ENCODE peak calls at places on chromosomes 6 and 20, in nine cellular contexts. C is HCT116; N is aorta; K is iPS DF 6.9; Q is GM12878; Y is CD8-positive, alpha-beta T cell; E is hepatocyte; U is heart left ventricle; X is lung. G is an unnamed sample.

GRCh38 chr20:25221592-25222460 is 26.1 kb upstream of the PYGB start:
- DNase-seq in C (no peak), N (peak; percentile 54), K (no peak), Q (no peak), Y (no peak), E (no peak), U (peak; percentile 64), X (no peak), G (no peak)

GRCh38 chr20:58524814-58525213 is 9.6 kb upstream of the APCDD1L start:
- DNase-seq in C (no peak), N (no peak), K (no peak), Q (no peak), Y (no peak), E (no peak), U (no peak), X (no peak), G (peak; percentile 85)

GRCh38 chr6:152368761-152369624 is 268.2 kb downstream of the SYNE1 start:
- DNase-seq in C (no peak), N (no peak), K (no peak), Q (no peak), Y (no peak), E (no peak), U (peak; percentile 29), X (no peak), G (no peak)

GRCh38 chr20:59300341-59301081 is at the start of gene EDN3:
- DNase-seq in C (no peak), N (no peak), K (peak; percentile 5), Q (no peak), Y (no peak), E (peak; percentile 29), U (no peak), X (no peak), G (no peak)

GRCh38 chr6:54255881-54256280 is 52.4 kb upstream of the TINAG start:
- DNase-seq in C (no peak), N (no peak), K (no peak), Q (no peak), Y (no peak), E (no peak), U (no peak), X (no peak), G (no peak)

GRCh38 chr6:1869766-1870165 is 260.1 kb downstream of the FOXC1 start:
- DNase-seq in C (no peak), N (no peak), K (no peak), Q (no peak), Y (no peak), E (no peak), U (no peak), X (no peak), G (no peak)

GRCh38 chr6:52573295-52573694 is 3.6 kb downstream of the TRAM2 start:
- DNase-seq in C (no peak), N (no peak), K (no peak), Q (no peak), Y (no peak), E (no peak), U (no peak), X (no peak), G (no peak)

GRCh38 chr6:153301602-153302001 is 170.5 kb upstream of the RGS17 start:
- DNase-seq in C (no peak), N (no peak), K (no peak), Q (no peak), Y (no peak), E (no peak), U (no peak), X (no peak), G (no peak)

GRCh38 chr20:45842169-45842812 is 8.7 kb downstream of the SNX21 start:
- DNase-seq in C (no peak), N (no peak), K (no peak), Q (peak; percentile 33), Y (no peak), E (no peak), U (no peak), X (no peak), G (no peak)

GRCh38 chr6:95686858-95687257 is 109.5 kb downstream of the MANEA start:
- DNase-seq in C (no peak), N (no peak), K (no peak), Q (no peak), Y (no peak), E (no peak), U (no peak), X (no peak), G (no peak)

GRCh38 chr6:11423667-11424066 is 113.9 kb upstream of the TMEM170B start:
- DNase-seq in C (no peak), N (no peak), K (no peak), Q (no peak), Y (no peak), E (no peak), U (no peak), X (no peak), G (no peak)

GRCh38 chr6:160991411-160992322 is at the start of gene MAP3K4:
- DNase-seq in C (peak; percentile 47), N (peak; percentile 89), K (no peak), Q (no peak), Y (peak; percentile 90), E (peak; percentile 90), U (peak; percentile 86), X (peak; percentile 84), G (peak; percentile 72)

GRCh38 chr20:7406671-7407070 is 533.6 kb downstream of the HAO1 start:
- DNase-seq in C (no peak), N (no peak), K (no peak), Q (no peak), Y (no peak), E (no peak), U (no peak), X (no peak), G (no peak)

GRCh38 chr20:41470362-41471095 is 103.9 kb upstream of the EMILIN3 start:
- DNase-seq in C (no peak), N (no peak), K (no peak), Q (no peak), Y (no peak), E (no peak), U (no peak), X (no peak), G (no peak)
- H3K27ac ChIP-seq in C (no peak overlapping the region), N (no peak overlapping the region), K (no peak overlapping the region), Q (no peak overlapping the region), Y (no peak overlapping the region), E (no peak overlapping the region), U (no peak overlapping the region), X (no peak overlapping the region), G (no peak overlapping the region)

GRCh38 chr20:1377984-1378742 is 14.7 kb downstream of the FKBP1A start:
- DNase-seq in C (peak; percentile 26), N (no peak), K (no peak), Q (no peak), Y (no peak), E (no peak), U (no peak), X (no peak), G (no peak)
- H3K27ac ChIP-seq in C (peak overlapping the region; percentile 1), N (no peak overlapping the region), K (no peak overlapping the region), Q (peak overlapping the region; percentile 85), Y (no peak overlapping the region), E (peak overlapping the region; percentile 22), U (peak overlapping the region; percentile 88), X (peak overlapping the region; percentile 58), G (peak overlapping the region; percentile 79)

GRCh38 chr20:49698477-49698876 is 15.2 kb downstream of the B4GALT5 start:
- DNase-seq in C (no peak), N (no peak), K (no peak), Q (no peak), Y (no peak), E (no peak), U (no peak), X (no peak), G (no peak)

GRCh38 chr20:49697071-49697470 is 16.6 kb downstream of the B4GALT5 start:
- DNase-seq in C (no peak), N (no peak), K (no peak), Q (no peak), Y (no peak), E (peak; percentile 51), U (no peak), X (no peak), G (no peak)

GRCh38 chr20:49701313-49701731 is 12.4 kb downstream of the B4GALT5 start:
- DNase-seq in C (no peak), N (no peak), K (no peak), Q (no peak), Y (no peak), E (no peak), U (no peak), X (no peak), G (peak; percentile 71)

GRCh38 chr20:49700411-49701185 is 13.1 kb downstream of the B4GALT5 start:
- DNase-seq in C (peak; percentile 71), N (no peak), K (no peak), Q (no peak), Y (no peak), E (no peak), U (no peak), X (no peak), G (peak; percentile 75)

DNA sequence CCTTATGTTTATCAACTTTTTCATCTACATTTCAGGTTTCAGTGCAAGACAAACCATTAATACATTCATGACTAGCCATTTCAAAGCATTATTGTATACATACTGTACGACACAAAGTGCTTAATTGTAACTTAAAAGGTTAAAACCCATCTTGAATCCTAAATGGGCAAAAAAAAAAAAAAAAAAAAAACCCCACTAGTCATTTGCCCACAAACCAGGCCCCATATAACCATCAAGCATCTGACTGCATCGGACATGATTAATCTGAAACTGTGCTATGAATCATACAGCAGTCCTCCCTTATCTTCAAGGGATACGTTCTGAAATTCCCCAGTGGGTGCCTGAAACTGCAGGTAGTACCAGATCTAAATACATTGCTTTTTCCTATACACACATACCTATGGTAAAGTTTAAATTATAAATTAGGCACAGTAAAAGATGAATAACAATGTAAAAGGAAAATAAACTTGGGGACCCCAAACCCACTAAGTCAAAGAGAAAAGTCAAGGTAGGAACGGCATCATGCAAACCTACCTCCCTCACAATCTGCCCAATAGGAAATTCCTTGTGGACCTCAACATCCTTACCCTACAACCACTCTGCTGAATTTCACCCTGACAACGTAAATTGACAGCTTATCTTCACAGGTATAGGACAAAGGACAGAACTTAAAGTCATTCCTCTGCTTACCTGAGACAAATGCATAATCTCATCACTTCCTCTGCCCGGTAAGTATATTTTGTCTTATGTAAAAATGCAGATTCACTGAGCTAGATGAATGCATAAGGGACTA is 14.3 kb downstream of the B4GALT5 start:
- DNase-seq in C (no peak), N (no peak), K (no peak), Q (no peak), Y (no peak), E (peak; percentile 31), U (no peak), X (no peak), G (peak; percentile 64)
- H3K27ac ChIP-seq in C (peak overlapping the region; percentile 58), N (no peak overlapping the region), K (no peak overlapping the region), Q (peak overlapping the region; percentile 73), Y (no peak overlapping the region), E (peak overlapping the region; percentile 63), U (no peak overlapping the region), X (no peak overlapping the region), G (peak overlapping the region; percentile 75)

DNA sequence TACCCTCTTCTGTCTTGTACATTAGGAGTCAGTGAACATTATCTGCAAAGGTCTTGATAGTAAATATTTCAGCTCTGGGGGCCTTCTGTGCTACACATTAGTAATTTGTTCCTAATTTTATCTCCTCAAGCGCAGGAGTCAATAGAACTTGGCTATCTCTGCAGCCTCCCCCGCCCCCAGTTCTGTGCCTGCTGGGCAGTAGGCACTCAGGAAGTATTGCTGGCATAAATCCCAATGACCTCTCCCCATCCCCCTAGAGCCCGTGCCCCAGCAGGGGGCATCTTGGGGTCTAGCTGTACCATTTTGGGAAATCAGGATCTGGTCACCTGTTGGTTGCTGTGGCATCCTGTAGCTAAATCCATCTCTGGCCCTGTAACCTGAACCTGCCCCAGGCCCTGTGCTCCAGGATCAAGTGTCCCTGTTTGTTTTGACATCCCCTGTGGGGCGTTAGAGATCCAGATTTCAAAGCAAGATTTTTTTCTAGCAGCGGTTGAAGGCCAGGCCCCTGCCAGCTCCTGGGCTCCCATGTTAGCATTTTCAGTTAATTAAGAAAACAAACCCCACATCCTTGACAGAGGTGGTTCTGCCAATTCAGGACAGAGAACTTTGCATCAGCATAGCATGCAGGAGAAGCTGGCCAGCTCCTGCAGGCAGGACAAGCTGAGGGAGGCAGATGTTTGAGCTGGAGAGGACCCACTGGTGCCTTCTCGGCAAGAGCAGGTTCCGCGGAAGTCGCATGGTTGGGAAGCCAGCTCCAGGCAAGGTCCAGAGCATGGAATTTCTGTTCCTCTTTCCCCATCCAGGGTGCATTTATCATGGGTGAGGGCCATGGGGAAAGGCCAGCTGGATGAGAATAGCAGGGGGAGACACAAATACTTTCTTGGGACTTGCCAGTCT is 32.1 kb downstream of the DAAM2 start:
- DNase-seq in C (no peak), N (no peak), K (no peak), Q (no peak), Y (no peak), E (no peak), U (no peak), X (no peak), G (no peak)
- H3K27ac ChIP-seq in C (no peak overlapping the region), N (no peak overlapping the region), K (no peak overlapping the region), Q (no peak overlapping the region), Y (no peak overlapping the region), E (no peak overlapping the region), U (no peak overlapping the region), X (no peak overlapping the region), G (no peak overlapping the region)